ENCODE peak calls at places on chromosomes 1 and 21, in eight cellular contexts. G, A, L, B, P, J, Z and Y are unnamed samples.
A peak's percentile ranks its signal among the peaks of the same experiment; 100 is the strongest.

GRCh38 chr1:84721152-84721551 is 30.9 kb upstream of the SSX2IP start:
- DNase-seq in G (no peak), A (peak; percentile 26), L (no peak), B (no peak), P (no peak), J (no peak), Z (no peak), Y (no peak)

GRCh38 chr21:16113052-16113715 is 383.4 kb downstream of the USP25 start:
- DNase-seq in G (no peak), A (no peak), L (no peak), B (no peak), P (no peak), J (no peak), Z (no peak), Y (no peak)

GRCh38 chr1:70200065-70200464 is 5.3 kb downstream of the LRRC40 start:
- DNase-seq in G (no peak), A (no peak), L (no peak), B (no peak), P (no peak), J (no peak), Z (no peak), Y (no peak)

GRCh38 chr1:109497449-109498160 is 3.7 kb downstream of the CYB561D1 start:
- DNase-seq in G (no peak), A (no peak), L (no peak), B (no peak), P (no peak), J (no peak), Z (no peak), Y (no peak)

GRCh38 chr1:9728451-9729295 is 77.1 kb downstream of the PIK3CD start:
- DNase-seq in G (peak; percentile 54), A (no peak), L (no peak), B (no peak), P (no peak), J (no peak), Z (no peak), Y (no peak)

GRCh38 chr1:66925558-66925910 is 744 bp downstream of the MIER1 start:
- DNase-seq in G (no peak), A (no peak), L (no peak), B (no peak), P (no peak), J (no peak), Z (no peak), Y (no peak)

GRCh38 chr21:29082416-29082815 is 9.0 kb upstream of the CCT8 start:
- DNase-seq in G (no peak), A (no peak), L (no peak), B (no peak), P (no peak), J (no peak), Z (no peak), Y (no peak)

GRCh38 chr21:34017127-34017961 is 56.0 kb upstream of the MRPS6 start:
- DNase-seq in G (no peak), A (no peak), L (no peak), B (no peak), P (no peak), J (no peak), Z (no peak), Y (no peak)

GRCh38 chr1:167043752-167044488 is 46.3 kb downstream of the GPA33 start:
- DNase-seq in G (peak; percentile 65), A (no peak), L (peak; percentile 44), B (no peak), P (no peak), J (peak; percentile 28), Z (no peak), Y (peak; percentile 65)